ENCODE peak calls at places on chromosomes 11 and 22, in four cellular contexts. C is neural crest cell; G is activated T-cell treated with anti-CD3 and anti-CD28 coated beads, Interleukin-2, amount 50 U/mL, for 72 hours; H is AG04449. L is an unnamed sample.
A peak's percentile ranks its signal among the peaks of the same experiment; 100 is the strongest.

GRCh38 chr11:9039194-9039593 is 35.4 kb upstream of the NRIP3 start:
- DNase-seq in G (no peak), C (no peak), H (no peak), L (no peak)

GRCh38 chr11:35083181-35084061 is 55.5 kb upstream of the CD44 start:
- DNase-seq in C (no peak), G (peak; percentile 83), H (peak; percentile 99), L (no peak)

GRCh38 chr11:77381749-77382693 is 80.5 kb upstream of the GDPD4 start:
- DNase-seq in C (no peak), H (peak; percentile 52), G (no peak), L (no peak)

GRCh38 chr11:99960536-99960935 is 726.6 kb upstream of the ARHGAP42 start:
- DNase-seq in G (no peak), H (no peak), C (no peak), L (no peak)

GRCh38 chr22:43151251-43152000 is at the start of gene TSPO:
- DNase-seq in G (peak; percentile 66), C (peak; percentile 29), H (no peak), L (peak; percentile 14)

GRCh38 chr11:77422690-77423089 is 51.2 kb downstream of the PAK1 start:
- DNase-seq in C (no peak), H (no peak), G (no peak), L (no peak)

GRCh38 chr11:64099436-64099835 is 63.7 kb downstream of the FLRT1 start:
- DNase-seq in H (no peak), G (no peak), C (no peak), L (no peak)

GRCh38 chr11:100972046-100972445 is 157.6 kb downstream of the PGR start:
- DNase-seq in C (no peak), H (no peak), G (no peak), L (no peak)

GRCh38 chr11:2083411-2083810 is 55.8 kb downstream of the IGF2 start:
- DNase-seq in H (no peak), G (no peak), C (no peak), L (no peak)

GRCh38 chr11:70699294-70700221 is 301.2 kb downstream of the CTTN start:
- DNase-seq in C (no peak), H (no peak), G (no peak), L (peak; percentile 33)

GRCh38 chr11:58926695-58927094 is 12.6 kb upstream of the GLYATL1 start:
- DNase-seq in H (peak; percentile 59), G (no peak), C (no peak), L (no peak)

GRCh38 chr11:104106136-104106754 is 57.7 kb downstream of the PDGFD start:
- DNase-seq in H (peak; percentile 33), G (no peak), C (no peak), L (no peak)

GRCh38 chr11:68106165-68106940 is 14.8 kb downstream of the CHKA start:
- DNase-seq in C (no peak), H (no peak), G (no peak), L (no peak)

GRCh38 chr11:15910761-15911160 is 445.6 kb downstream of the SOX6 start:
- DNase-seq in G (no peak), C (no peak), H (no peak), L (no peak)

GRCh38 chr11:86811637-86812321 is 11.4 kb downstream of the PRSS23 start:
- DNase-seq in H (no peak), G (no peak), C (no peak), L (no peak)

GRCh38 chr22:28909375-28909774 is 26.0 kb downstream of the ZNRF3 start:
- DNase-seq in G (peak; percentile 87), C (no peak), H (no peak), L (no peak)

GRCh38 chr11:69370984-69371709 is 77.2 kb downstream of the MYEOV start:
- DNase-seq in H (no peak), G (no peak), C (no peak), L (no peak)

GRCh38 chr11:56331861-56332491 is 13.9 kb upstream of the OR8K1 start:
- DNase-seq in H (no peak), G (no peak), C (no peak), L (no peak)

GRCh38 chr22:21099578-21099977 is 53.8 kb downstream of the LRRC74B start:
- DNase-seq in C (no peak), G (no peak), H (no peak), L (no peak)

GRCh38 chr11:59197990-59198389 is 14.7 kb downstream of the MPEG1 start:
- DNase-seq in H (peak; percentile 53), C (no peak), G (no peak), L (no peak)

GRCh38 chr11:79076526-79077115 is 364.2 kb downstream of the TENM4 start:
- DNase-seq in G (peak; percentile 2), C (peak; percentile 48), H (no peak), L (no peak)

GRCh38 chr11:134668796-134669195 is 256.8 kb upstream of the B3GAT1 start:
- DNase-seq in C (no peak), H (no peak), G (no peak), L (no peak)

GRCh38 chr22:48811885-48812284 is 1015.8 kb downstream of the BRD1 start:
- DNase-seq in G (no peak), H (no peak), C (no peak), L (no peak)

GRCh38 chr22:42643632-42644421 is 3.4 kb upstream of the ATP5MGL start:
- DNase-seq in G (no peak), C (no peak), H (no peak), L (no peak)

GRCh38 chr22:40055143-40055926 is 60.6 kb downstream of the FAM83F start:
- DNase-seq in C (no peak), H (no peak), G (peak; percentile 20), L (no peak)

GRCh38 chr11:123404626-123405025 is 25.4 kb upstream of the GRAMD1B start:
- DNase-seq in G (no peak), C (no peak), H (no peak), L (no peak)

GRCh38 chr22:47604563-47604962 is 842.1 kb downstream of the TBC1D22A start:
- DNase-seq in H (no peak), G (no peak), C (no peak), L (no peak)

GRCh38 chr22:43014062-43014875 is 680 bp downstream of the PACSIN2 start:
- DNase-seq in G (peak; percentile 27), C (peak; percentile 24), H (no peak), L (peak; percentile 54)

GRCh38 chr11:110198031-110198729 is 98.2 kb downstream of the RDX start:
- DNase-seq in H (no peak), G (no peak), C (no peak), L (no peak)

GRCh38 chr11:64665381-64665780 is 57.6 kb downstream of the NRXN2 start:
- DNase-seq in C (no peak), G (no peak), H (no peak), L (no peak)

L was measured in neuronal stem cell.